ENCODE peak calls at places on chromosomes 12 and 14, in four cellular contexts. One of them, this sample, is unnamed.

GRCh38 chr14:24984846-24985589 is 64.9 kb downstream of the STXBP6 start:
- DNase-seq in SK-N-SH: no peak
- DNase-seq in K562: peak
- DNase-seq in GM12878: no peak
- DNase-seq in this sample: no peak

GRCh38 chr12:130506844-130507243 is 169.2 kb downstream of the PIWIL1 start:
- DNase-seq in SK-N-SH: no peak
- DNase-seq in K562: peak
- DNase-seq in GM12878: no peak
- DNase-seq in this sample: peak

GRCh38 chr14:99479160-99479902 is 1.3 kb downstream of the SETD3 start:
- DNase-seq in SK-N-SH: no peak
- DNase-seq in K562: no peak
- DNase-seq in GM12878: no peak
- DNase-seq in this sample: no peak

GRCh38 chr12:68067762-68068376 is 78.6 kb downstream of the IFNG-AS1 start:
- DNase-seq in SK-N-SH: no peak
- DNase-seq in K562: peak
- DNase-seq in GM12878: no peak
- DNase-seq in this sample: peak

GRCh38 chr14:57025456-57025855 is 215.2 kb upstream of the OTX2 start:
- DNase-seq in SK-N-SH: no peak
- DNase-seq in K562: peak
- DNase-seq in GM12878: no peak
- DNase-seq in this sample: no peak

GRCh38 chr14:93214598-93214997 is 7.5 kb downstream of the UBR7 start:
- DNase-seq in SK-N-SH: no peak
- DNase-seq in K562: no peak
- DNase-seq in GM12878: no peak
- DNase-seq in this sample: no peak

GRCh38 chr14:102795060-102795925 is 18.0 kb downstream of the TRAF3 start:
- DNase-seq in SK-N-SH: no peak
- DNase-seq in K562: no peak
- DNase-seq in GM12878: no peak
- DNase-seq in this sample: peak

GRCh38 chr14:55102141-55102547 is 26.9 kb upstream of the LGALS3 start:
- DNase-seq in SK-N-SH: peak
- DNase-seq in K562: no peak
- DNase-seq in GM12878: peak
- DNase-seq in this sample: peak

GRCh38 chr12:107079172-107080011 is 14.0 kb downstream of the CRY1 start:
- DNase-seq in SK-N-SH: no peak
- DNase-seq in K562: peak
- DNase-seq in GM12878: no peak
- DNase-seq in this sample: peak

GRCh38 chr14:100827751-100828447 is 2.0 kb downstream of the MEG3 start:
- DNase-seq in SK-N-SH: no peak
- DNase-seq in K562: peak
- DNase-seq in GM12878: no peak
- DNase-seq in this sample: no peak

GRCh38 chr14:50051706-50052105 is 64.7 kb downstream of the VCPKMT start:
- DNase-seq in SK-N-SH: no peak
- DNase-seq in K562: no peak
- DNase-seq in GM12878: no peak
- DNase-seq in this sample: no peak

GRCh38 chr14:93096923-93097322 is 18.8 kb downstream of the ITPK1 start:
- DNase-seq in SK-N-SH: no peak
- DNase-seq in K562: no peak
- DNase-seq in GM12878: no peak
- DNase-seq in this sample: no peak

GRCh38 chr14:22770481-22771187 is 4.1 kb downstream of the OXA1L start:
- DNase-seq in SK-N-SH: no peak
- DNase-seq in K562: no peak
- DNase-seq in GM12878: no peak
- DNase-seq in this sample: no peak

GRCh38 chr14:45709541-45709940 is 456.5 kb upstream of the MIS18BP1 start:
- DNase-seq in SK-N-SH: no peak
- DNase-seq in K562: no peak
- DNase-seq in GM12878: no peak
- DNase-seq in this sample: no peak

GRCh38 chr14:21991130-21991529 is 317.5 kb upstream of the OR4E1 start:
- DNase-seq in SK-N-SH: no peak
- DNase-seq in K562: no peak
- DNase-seq in GM12878: no peak
- DNase-seq in this sample: no peak

GRCh38 chr14:25259470-25259869 is 209.5 kb upstream of the STXBP6 start:
- DNase-seq in SK-N-SH: no peak
- DNase-seq in K562: no peak
- DNase-seq in GM12878: no peak
- DNase-seq in this sample: no peak

GRCh38 chr12:15772405-15773018 is 16.7 kb downstream of the EPS8 start:
- DNase-seq in SK-N-SH: peak
- DNase-seq in K562: no peak
- DNase-seq in GM12878: no peak
- DNase-seq in this sample: peak

GRCh38 chr12:47296828-47297227 is 217.1 kb upstream of the AMIGO2 start:
- DNase-seq in SK-N-SH: no peak
- DNase-seq in K562: no peak
- DNase-seq in GM12878: no peak
- DNase-seq in this sample: no peak

GRCh38 chr12:89470741-89471504 is 53.7 kb downstream of the GALNT4 start:
- DNase-seq in SK-N-SH: peak
- DNase-seq in K562: peak
- DNase-seq in GM12878: no peak
- DNase-seq in this sample: peak

GRCh38 chr14:59510001-59510400 is 25.7 kb downstream of the JKAMP start:
- DNase-seq in SK-N-SH: no peak
- DNase-seq in K562: no peak
- DNase-seq in GM12878: no peak
- DNase-seq in this sample: no peak

GRCh38 chr14:24339284-24340151 is at the start of gene RIPK3:
- DNase-seq in SK-N-SH: no peak
- DNase-seq in K562: no peak
- DNase-seq in GM12878: peak
- DNase-seq in this sample: no peak

GRCh38 chr14:100297320-100298300 is 8.6 kb downstream of the SLC25A29 start:
- DNase-seq in SK-N-SH: peak
- DNase-seq in K562: no peak
- DNase-seq in GM12878: peak
- DNase-seq in this sample: no peak

GRCh38 chr12:6336859-6337744 is 4.8 kb downstream of the TNFRSF1A start:
- DNase-seq in SK-N-SH: no peak
- DNase-seq in K562: peak
- DNase-seq in GM12878: no peak
- DNase-seq in this sample: no peak

GRCh38 chr12:56311003-56311402 is 4.8 kb downstream of the CNPY2 start:
- DNase-seq in SK-N-SH: no peak
- DNase-seq in K562: no peak
- DNase-seq in GM12878: no peak
- DNase-seq in this sample: no peak

GRCh38 chr12:112751844-112752243 is 39.7 kb upstream of the RPH3A start:
- DNase-seq in SK-N-SH: no peak
- DNase-seq in K562: no peak
- DNase-seq in GM12878: no peak
- DNase-seq in this sample: no peak

GRCh38 chr12:70327541-70327940 is 38.5 kb upstream of the KCNMB4 start:
- DNase-seq in SK-N-SH: no peak
- DNase-seq in K562: no peak
- DNase-seq in GM12878: no peak
- DNase-seq in this sample: no peak

GRCh38 chr12:110896559-110896958 is 23.8 kb downstream of the MYL2 start:
- DNase-seq in SK-N-SH: no peak
- DNase-seq in K562: no peak
- DNase-seq in GM12878: no peak
- DNase-seq in this sample: no peak

GRCh38 chr12:69534389-69534822 is 50.9 kb upstream of the CCT2 start:
- DNase-seq in SK-N-SH: no peak
- DNase-seq in K562: no peak
- DNase-seq in GM12878: peak
- DNase-seq in this sample: peak

GRCh38 chr12:5872745-5873144 is 72.3 kb downstream of the ANO2 start:
- DNase-seq in SK-N-SH: no peak
- DNase-seq in K562: peak
- DNase-seq in GM12878: no peak
- DNase-seq in this sample: peak

GRCh38 chr12:121005346-121005815 is 10.9 kb downstream of the C12orf43 start:
- DNase-seq in SK-N-SH: peak
- DNase-seq in K562: peak
- DNase-seq in GM12878: no peak
- DNase-seq in this sample: peak

DNA sequence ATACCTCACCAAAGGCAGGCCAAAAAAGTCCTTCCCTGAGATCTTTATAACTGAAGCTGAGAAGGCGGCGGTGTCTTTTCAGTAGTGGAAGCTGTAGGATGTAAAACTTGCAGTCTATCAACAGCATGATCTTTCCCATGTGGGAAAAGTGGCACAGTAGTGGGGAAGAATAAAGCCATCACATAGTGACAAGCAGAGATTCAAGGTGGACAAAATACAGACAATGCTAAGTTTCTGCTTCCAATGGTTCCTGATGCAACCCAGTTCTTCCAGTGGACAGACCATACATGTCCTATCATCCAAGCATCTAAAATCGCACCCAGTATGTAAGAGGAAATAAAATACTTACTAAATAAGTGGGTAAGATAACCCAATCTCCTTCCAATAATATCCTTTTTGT is 4.1 kb downstream of the RPS6KA5 start:
- DNase-seq in SK-N-SH: no peak
- DNase-seq in K562: no peak
- DNase-seq in GM12878: no peak
- DNase-seq in this sample: no peak
- TF ChIP-seq CHD2 in SK-N-SH: no peak
- TF ChIP-seq CHD2 in K562: no peak
- TF ChIP-seq CHD2 in GM12878: no peak
- TF ChIP-seq CHD2 in this sample: no peak

DNA sequence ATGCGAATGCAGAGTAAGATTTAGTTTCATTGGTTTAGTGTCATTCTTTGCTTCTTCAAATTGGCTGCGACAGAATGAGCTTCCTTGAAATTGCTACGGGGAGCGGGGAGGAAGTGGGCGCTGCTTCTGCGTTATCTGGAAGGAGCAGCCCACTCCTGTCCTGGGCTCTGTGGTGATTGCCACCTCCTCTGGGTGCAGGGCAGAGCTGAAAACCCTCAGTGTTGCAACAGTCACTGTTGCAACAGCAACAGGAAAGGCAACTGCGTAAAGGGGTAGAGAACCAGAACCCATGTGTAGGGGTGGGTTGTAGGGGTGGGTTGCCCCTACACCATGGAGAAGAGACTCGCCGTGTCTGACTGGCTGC is 57.7 kb downstream of the MAX start:
- DNase-seq in SK-N-SH: no peak
- DNase-seq in K562: peak
- DNase-seq in GM12878: no peak
- DNase-seq in this sample: no peak
- TF ChIP-seq REST in SK-N-SH: no peak
- TF ChIP-seq REST in K562: no peak
- TF ChIP-seq REST in GM12878: no peak
- TF ChIP-seq REST in this sample: no peak

GRCh38 chr12:123251403-123252076 is 18.3 kb downstream of the MTRFR start:
- DNase-seq in SK-N-SH: no peak
- DNase-seq in K562: no peak
- DNase-seq in GM12878: no peak
- DNase-seq in this sample: no peak

GRCh38 chr12:123245678-123246077 is 12.4 kb downstream of the MTRFR start:
- DNase-seq in SK-N-SH: no peak
- DNase-seq in K562: no peak
- DNase-seq in GM12878: no peak
- DNase-seq in this sample: no peak

GRCh38 chr12:123254853-123255446 is 16.7 kb downstream of the CDK2AP1 start:
- DNase-seq in SK-N-SH: no peak
- DNase-seq in K562: no peak
- DNase-seq in GM12878: no peak
- DNase-seq in this sample: no peak

GRCh38 chr12:123253606-123254459 is 17.8 kb downstream of the CDK2AP1 start:
- DNase-seq in SK-N-SH: no peak
- DNase-seq in K562: no peak
- DNase-seq in GM12878: no peak
- DNase-seq in this sample: no peak

GRCh38 chr12:123250471-123251383 is 17.5 kb downstream of the MTRFR start:
- DNase-seq in SK-N-SH: no peak
- DNase-seq in K562: peak
- DNase-seq in GM12878: no peak
- DNase-seq in this sample: peak
- TF ChIP-seq CHD2 in SK-N-SH: no peak
- TF ChIP-seq CHD2 in K562: no peak
- TF ChIP-seq CHD2 in GM12878: no peak
- TF ChIP-seq CHD2 in this sample: no peak

GRCh38 chr12:116692605-116693004 is 45.3 kb downstream of the SPRING1 start:
- DNase-seq in SK-N-SH: no peak
- DNase-seq in K562: no peak
- DNase-seq in GM12878: no peak
- DNase-seq in this sample: no peak
- TF ChIP-seq REST in SK-N-SH: no peak
- TF ChIP-seq REST in K562: no peak
- TF ChIP-seq REST in GM12878: no peak
- TF ChIP-seq REST in this sample: no peak

GRCh38 chr14:64656986-64657385 is 47.2 kb upstream of the PLEKHG3 start:
- DNase-seq in SK-N-SH: no peak
- DNase-seq in K562: no peak
- DNase-seq in GM12878: no peak
- DNase-seq in this sample: no peak
- TF ChIP-seq CHD2 in SK-N-SH: no peak
- TF ChIP-seq CHD2 in K562: no peak
- TF ChIP-seq CHD2 in GM12878: no peak
- TF ChIP-seq CHD2 in this sample: no peak

DNA sequence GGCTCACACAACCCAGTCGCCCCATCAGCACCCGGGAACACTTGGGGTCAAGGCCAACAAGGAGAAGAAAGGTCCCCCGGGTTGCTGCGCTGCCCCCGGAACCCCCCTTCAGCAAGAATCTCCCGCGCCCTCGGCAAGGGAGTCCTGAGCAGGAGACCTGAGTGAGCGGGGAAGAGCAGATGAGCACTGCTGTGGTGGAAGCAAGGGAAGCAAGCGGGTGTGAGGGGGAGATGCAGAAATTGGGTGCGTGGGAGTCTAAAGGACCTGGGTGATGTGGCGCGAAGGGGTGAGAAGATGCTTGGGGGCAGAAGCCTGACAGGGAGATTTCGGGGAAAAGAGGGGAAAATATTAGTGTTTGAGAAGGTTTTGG is 105.5 kb upstream of the PRB2 start:
- DNase-seq in SK-N-SH: no peak
- DNase-seq in K562: no peak
- DNase-seq in GM12878: no peak
- DNase-seq in this sample: no peak
- TF ChIP-seq REST in SK-N-SH: no peak
- TF ChIP-seq REST in K562: peak
- TF ChIP-seq REST in GM12878: no peak
- TF ChIP-seq REST in this sample: peak